ENCODE peak calls at places on chromosomes 4 and X, in ten cellular contexts. One of them, this sample, is unnamed.

GRCh38 chr4:80183196-80184052 is 13.9 kb upstream of the PRDM8 start:
- DNase-seq in adipocyte: no peak
- DNase-seq in substantia nigra: no peak
- DNase-seq in stimulated activated CD4-positive, alpha-beta T cell treated with anti-CD3 and anti-CD28 coated beads, Interleukin-2, amount 100 ng/mL, for 48 hours: no peak
- DNase-seq in GM12892: no peak
- DNase-seq in HEK293T: peak; percentile 48
- DNase-seq in brain microvascular endothelial cell: no peak
- DNase-seq in cardiac muscle cell: no peak
- DNase-seq in skeletal muscle cell: no peak
- DNase-seq in mucosa of descending colon: peak; percentile 50
- DNase-seq in this sample: no peak

GRCh38 chrX:46456125-46456922 is 88.9 kb downstream of the ZNF674 start:
- DNase-seq in adipocyte: no peak
- DNase-seq in substantia nigra: no peak
- DNase-seq in stimulated activated CD4-positive, alpha-beta T cell treated with anti-CD3 and anti-CD28 coated beads, Interleukin-2, amount 100 ng/mL, for 48 hours: no peak
- DNase-seq in GM12892: no peak
- DNase-seq in HEK293T: no peak
- DNase-seq in brain microvascular endothelial cell: no peak
- DNase-seq in cardiac muscle cell: no peak
- DNase-seq in skeletal muscle cell: no peak
- DNase-seq in mucosa of descending colon: no peak
- DNase-seq in this sample: no peak

GRCh38 chr4:173934201-173934600 is 349.3 kb downstream of the FBXO8 start:
- DNase-seq in adipocyte: peak; percentile 65
- DNase-seq in substantia nigra: no peak
- DNase-seq in stimulated activated CD4-positive, alpha-beta T cell treated with anti-CD3 and anti-CD28 coated beads, Interleukin-2, amount 100 ng/mL, for 48 hours: no peak
- DNase-seq in GM12892: no peak
- DNase-seq in HEK293T: no peak
- DNase-seq in brain microvascular endothelial cell: no peak
- DNase-seq in cardiac muscle cell: no peak
- DNase-seq in skeletal muscle cell: no peak
- DNase-seq in mucosa of descending colon: no peak
- DNase-seq in this sample: peak; percentile 12

GRCh38 chrX:12955882-12956703 is 18.8 kb upstream of the TMSB4X start:
- DNase-seq in adipocyte: peak; percentile 92
- DNase-seq in substantia nigra: peak; percentile 30
- DNase-seq in stimulated activated CD4-positive, alpha-beta T cell treated with anti-CD3 and anti-CD28 coated beads, Interleukin-2, amount 100 ng/mL, for 48 hours: no peak
- DNase-seq in GM12892: no peak
- DNase-seq in HEK293T: no peak
- DNase-seq in brain microvascular endothelial cell: peak; percentile 73
- DNase-seq in cardiac muscle cell: no peak
- DNase-seq in skeletal muscle cell: peak; percentile 67
- DNase-seq in mucosa of descending colon: peak; percentile 65
- DNase-seq in this sample: no peak

GRCh38 chrX:118761950-118762725 is 34.7 kb downstream of the IL13RA1 start:
- DNase-seq in adipocyte: no peak
- DNase-seq in substantia nigra: no peak
- DNase-seq in stimulated activated CD4-positive, alpha-beta T cell treated with anti-CD3 and anti-CD28 coated beads, Interleukin-2, amount 100 ng/mL, for 48 hours: no peak
- DNase-seq in GM12892: no peak
- DNase-seq in HEK293T: no peak
- DNase-seq in brain microvascular endothelial cell: no peak
- DNase-seq in cardiac muscle cell: no peak
- DNase-seq in skeletal muscle cell: no peak
- DNase-seq in mucosa of descending colon: no peak
- DNase-seq in this sample: no peak

GRCh38 chr4:188107931-188108843 is 1.2 kb downstream of the TRIML2 start:
- DNase-seq in adipocyte: peak; percentile 59
- DNase-seq in substantia nigra: no peak
- DNase-seq in stimulated activated CD4-positive, alpha-beta T cell treated with anti-CD3 and anti-CD28 coated beads, Interleukin-2, amount 100 ng/mL, for 48 hours: no peak
- DNase-seq in GM12892: no peak
- DNase-seq in HEK293T: no peak
- DNase-seq in brain microvascular endothelial cell: peak; percentile 38
- DNase-seq in cardiac muscle cell: no peak
- DNase-seq in skeletal muscle cell: peak; percentile 4
- DNase-seq in mucosa of descending colon: no peak
- DNase-seq in this sample: no peak

GRCh38 chr4:1002131-1002630 is 9.0 kb upstream of the SLC26A1 start:
- DNase-seq in adipocyte: peak; percentile 45
- DNase-seq in substantia nigra: no peak
- DNase-seq in stimulated activated CD4-positive, alpha-beta T cell treated with anti-CD3 and anti-CD28 coated beads, Interleukin-2, amount 100 ng/mL, for 48 hours: no peak
- DNase-seq in GM12892: no peak
- DNase-seq in HEK293T: no peak
- DNase-seq in brain microvascular endothelial cell: no peak
- DNase-seq in cardiac muscle cell: no peak
- DNase-seq in skeletal muscle cell: no peak
- DNase-seq in mucosa of descending colon: peak; percentile 61
- DNase-seq in this sample: no peak

GRCh38 chr4:53931423-53932060 is 132.9 kb downstream of the CHIC2 start:
- DNase-seq in adipocyte: peak; percentile 57
- DNase-seq in substantia nigra: no peak
- DNase-seq in stimulated activated CD4-positive, alpha-beta T cell treated with anti-CD3 and anti-CD28 coated beads, Interleukin-2, amount 100 ng/mL, for 48 hours: no peak
- DNase-seq in GM12892: no peak
- DNase-seq in HEK293T: no peak
- DNase-seq in brain microvascular endothelial cell: peak; percentile 37
- DNase-seq in cardiac muscle cell: no peak
- DNase-seq in skeletal muscle cell: no peak
- DNase-seq in mucosa of descending colon: no peak
- DNase-seq in this sample: peak; percentile 81

GRCh38 chr4:6855692-6856297 is 53.8 kb upstream of the TBC1D14 start:
- DNase-seq in adipocyte: peak; percentile 90
- DNase-seq in substantia nigra: no peak
- DNase-seq in stimulated activated CD4-positive, alpha-beta T cell treated with anti-CD3 and anti-CD28 coated beads, Interleukin-2, amount 100 ng/mL, for 48 hours: no peak
- DNase-seq in GM12892: peak; percentile 20
- DNase-seq in HEK293T: no peak
- DNase-seq in brain microvascular endothelial cell: peak; percentile 56
- DNase-seq in cardiac muscle cell: peak; percentile 61
- DNase-seq in skeletal muscle cell: peak; percentile 39
- DNase-seq in mucosa of descending colon: no peak
- DNase-seq in this sample: no peak

GRCh38 chr4:176357359-176358082 is 37.8 kb downstream of the SPCS3 start:
- DNase-seq in adipocyte: no peak
- DNase-seq in substantia nigra: no peak
- DNase-seq in stimulated activated CD4-positive, alpha-beta T cell treated with anti-CD3 and anti-CD28 coated beads, Interleukin-2, amount 100 ng/mL, for 48 hours: no peak
- DNase-seq in GM12892: peak; percentile 9
- DNase-seq in HEK293T: no peak
- DNase-seq in brain microvascular endothelial cell: no peak
- DNase-seq in cardiac muscle cell: no peak
- DNase-seq in skeletal muscle cell: peak; percentile 37
- DNase-seq in mucosa of descending colon: no peak
- DNase-seq in this sample: no peak

GRCh38 chr4:94939791-94940530 is 182.2 kb downstream of the BMPR1B start:
- DNase-seq in adipocyte: peak; percentile 65
- DNase-seq in substantia nigra: no peak
- DNase-seq in stimulated activated CD4-positive, alpha-beta T cell treated with anti-CD3 and anti-CD28 coated beads, Interleukin-2, amount 100 ng/mL, for 48 hours: no peak
- DNase-seq in GM12892: no peak
- DNase-seq in HEK293T: no peak
- DNase-seq in brain microvascular endothelial cell: no peak
- DNase-seq in cardiac muscle cell: no peak
- DNase-seq in skeletal muscle cell: no peak
- DNase-seq in mucosa of descending colon: no peak
- DNase-seq in this sample: no peak

GRCh38 chr4:81060587-81061339 is 30.3 kb downstream of the BMP3 start:
- DNase-seq in adipocyte: no peak
- DNase-seq in substantia nigra: no peak
- DNase-seq in stimulated activated CD4-positive, alpha-beta T cell treated with anti-CD3 and anti-CD28 coated beads, Interleukin-2, amount 100 ng/mL, for 48 hours: no peak
- DNase-seq in GM12892: no peak
- DNase-seq in HEK293T: no peak
- DNase-seq in brain microvascular endothelial cell: no peak
- DNase-seq in cardiac muscle cell: no peak
- DNase-seq in skeletal muscle cell: no peak
- DNase-seq in mucosa of descending colon: no peak
- DNase-seq in this sample: no peak

GRCh38 chr4:74970577-74970976 is 37.7 kb downstream of the PARM1 start:
- DNase-seq in adipocyte: no peak
- DNase-seq in substantia nigra: no peak
- DNase-seq in stimulated activated CD4-positive, alpha-beta T cell treated with anti-CD3 and anti-CD28 coated beads, Interleukin-2, amount 100 ng/mL, for 48 hours: no peak
- DNase-seq in GM12892: no peak
- DNase-seq in HEK293T: no peak
- DNase-seq in brain microvascular endothelial cell: no peak
- DNase-seq in cardiac muscle cell: no peak
- DNase-seq in skeletal muscle cell: no peak
- DNase-seq in mucosa of descending colon: no peak
- DNase-seq in this sample: no peak

GRCh38 chrX:68808686-68809357 is 20.0 kb upstream of the EFNB1 start:
- DNase-seq in adipocyte: peak; percentile 38
- DNase-seq in substantia nigra: no peak
- DNase-seq in stimulated activated CD4-positive, alpha-beta T cell treated with anti-CD3 and anti-CD28 coated beads, Interleukin-2, amount 100 ng/mL, for 48 hours: no peak
- DNase-seq in GM12892: no peak
- DNase-seq in HEK293T: peak; percentile 59
- DNase-seq in brain microvascular endothelial cell: no peak
- DNase-seq in cardiac muscle cell: peak; percentile 58
- DNase-seq in skeletal muscle cell: no peak
- DNase-seq in mucosa of descending colon: no peak
- DNase-seq in this sample: no peak

GRCh38 chr4:100340534-100341364 is 150.5 kb upstream of the DDIT4L start:
- DNase-seq in adipocyte: peak; percentile 76
- DNase-seq in substantia nigra: no peak
- DNase-seq in stimulated activated CD4-positive, alpha-beta T cell treated with anti-CD3 and anti-CD28 coated beads, Interleukin-2, amount 100 ng/mL, for 48 hours: no peak
- DNase-seq in GM12892: no peak
- DNase-seq in HEK293T: no peak
- DNase-seq in brain microvascular endothelial cell: peak; percentile 31
- DNase-seq in cardiac muscle cell: no peak
- DNase-seq in skeletal muscle cell: peak; percentile 24
- DNase-seq in mucosa of descending colon: no peak
- DNase-seq in this sample: no peak

GRCh38 chr4:66567551-66567950 is 897.3 kb upstream of the EPHA5 start:
- DNase-seq in adipocyte: no peak
- DNase-seq in substantia nigra: no peak
- DNase-seq in stimulated activated CD4-positive, alpha-beta T cell treated with anti-CD3 and anti-CD28 coated beads, Interleukin-2, amount 100 ng/mL, for 48 hours: no peak
- DNase-seq in GM12892: no peak
- DNase-seq in HEK293T: no peak
- DNase-seq in brain microvascular endothelial cell: no peak
- DNase-seq in cardiac muscle cell: no peak
- DNase-seq in skeletal muscle cell: no peak
- DNase-seq in mucosa of descending colon: no peak
- DNase-seq in this sample: no peak

GRCh38 chr4:140807491-140808257 is 51.5 kb upstream of the TBC1D9 start:
- DNase-seq in adipocyte: peak; percentile 36
- DNase-seq in substantia nigra: no peak
- DNase-seq in stimulated activated CD4-positive, alpha-beta T cell treated with anti-CD3 and anti-CD28 coated beads, Interleukin-2, amount 100 ng/mL, for 48 hours: no peak
- DNase-seq in GM12892: no peak
- DNase-seq in HEK293T: no peak
- DNase-seq in brain microvascular endothelial cell: peak; percentile 11
- DNase-seq in cardiac muscle cell: no peak
- DNase-seq in skeletal muscle cell: peak; percentile 6
- DNase-seq in mucosa of descending colon: no peak
- DNase-seq in this sample: no peak

GRCh38 chr4:6848717-6849305 is 60.8 kb upstream of the TBC1D14 start:
- DNase-seq in adipocyte: no peak
- DNase-seq in substantia nigra: no peak
- DNase-seq in stimulated activated CD4-positive, alpha-beta T cell treated with anti-CD3 and anti-CD28 coated beads, Interleukin-2, amount 100 ng/mL, for 48 hours: no peak
- DNase-seq in GM12892: no peak
- DNase-seq in HEK293T: no peak
- DNase-seq in brain microvascular endothelial cell: no peak
- DNase-seq in cardiac muscle cell: no peak
- DNase-seq in skeletal muscle cell: no peak
- DNase-seq in mucosa of descending colon: no peak
- DNase-seq in this sample: no peak

GRCh38 chrX:154598656-154599055 is 13.7 kb downstream of the CTAG1A start:
- DNase-seq in adipocyte: no peak
- DNase-seq in substantia nigra: no peak
- DNase-seq in stimulated activated CD4-positive, alpha-beta T cell treated with anti-CD3 and anti-CD28 coated beads, Interleukin-2, amount 100 ng/mL, for 48 hours: no peak
- DNase-seq in GM12892: no peak
- DNase-seq in HEK293T: no peak
- DNase-seq in brain microvascular endothelial cell: no peak
- DNase-seq in cardiac muscle cell: no peak
- DNase-seq in skeletal muscle cell: no peak
- DNase-seq in mucosa of descending colon: no peak
- DNase-seq in this sample: no peak

GRCh38 chr4:117357422-117357821 is 272.0 kb upstream of the TRAM1L1 start:
- DNase-seq in adipocyte: no peak
- DNase-seq in substantia nigra: no peak
- DNase-seq in stimulated activated CD4-positive, alpha-beta T cell treated with anti-CD3 and anti-CD28 coated beads, Interleukin-2, amount 100 ng/mL, for 48 hours: no peak
- DNase-seq in GM12892: no peak
- DNase-seq in HEK293T: no peak
- DNase-seq in brain microvascular endothelial cell: no peak
- DNase-seq in cardiac muscle cell: no peak
- DNase-seq in skeletal muscle cell: no peak
- DNase-seq in mucosa of descending colon: no peak
- DNase-seq in this sample: no peak

GRCh38 chr4:180617203-180617602 is 1626.0 kb upstream of the TENM3 start:
- DNase-seq in adipocyte: no peak
- DNase-seq in substantia nigra: no peak
- DNase-seq in stimulated activated CD4-positive, alpha-beta T cell treated with anti-CD3 and anti-CD28 coated beads, Interleukin-2, amount 100 ng/mL, for 48 hours: no peak
- DNase-seq in GM12892: no peak
- DNase-seq in HEK293T: peak; percentile 18
- DNase-seq in brain microvascular endothelial cell: no peak
- DNase-seq in cardiac muscle cell: no peak
- DNase-seq in skeletal muscle cell: no peak
- DNase-seq in mucosa of descending colon: no peak
- DNase-seq in this sample: no peak

GRCh38 chr4:17962171-17962570 is 59.4 kb downstream of the LCORL start:
- DNase-seq in adipocyte: peak; percentile 33
- DNase-seq in substantia nigra: no peak
- DNase-seq in stimulated activated CD4-positive, alpha-beta T cell treated with anti-CD3 and anti-CD28 coated beads, Interleukin-2, amount 100 ng/mL, for 48 hours: no peak
- DNase-seq in GM12892: no peak
- DNase-seq in HEK293T: no peak
- DNase-seq in brain microvascular endothelial cell: no peak
- DNase-seq in cardiac muscle cell: no peak
- DNase-seq in skeletal muscle cell: no peak
- DNase-seq in mucosa of descending colon: no peak
- DNase-seq in this sample: no peak

This sample was measured in HS-27A.